ENCODE peak calls at places on chromosomes 7 and 10, in seven cellular contexts. One of them, this sample, is unnamed. For H3K4me1 and H3K36me3, the result is how much of the 10 kb centered on the place peaks cover.

GRCh38 chr7:5491251-5492044 is 67.8 kb upstream of the TNRC18 start:
- DNase-seq in BE2C: peak
- DNase-seq in transverse colon: no peak
- DNase-seq in adipocyte: no peak
- DNase-seq in heart left ventricle: peak
- DNase-seq in astrocyte: no peak
- DNase-seq in GM23248: no peak
- DNase-seq in this sample: peak

GRCh38 chr10:126171555-126171954 is 216.7 kb downstream of the ADAM12 start:
- DNase-seq in GM23248: peak
- DNase-seq in transverse colon: no peak
- DNase-seq in adipocyte: peak
- DNase-seq in astrocyte: peak
- DNase-seq in BE2C: no peak
- DNase-seq in heart left ventricle: no peak
- DNase-seq in this sample: no peak

GRCh38 chr10:27530477-27530876 is 26.4 kb downstream of the RAB18 start:
- DNase-seq in BE2C: no peak
- DNase-seq in transverse colon: no peak
- DNase-seq in adipocyte: no peak
- DNase-seq in GM23248: no peak
- DNase-seq in heart left ventricle: no peak
- DNase-seq in astrocyte: no peak
- DNase-seq in this sample: no peak

GRCh38 chr7:139396323-139396951 is 36.7 kb downstream of the LUC7L2 start:
- DNase-seq in astrocyte: peak
- DNase-seq in transverse colon: no peak
- DNase-seq in heart left ventricle: no peak
- DNase-seq in GM23248: peak
- DNase-seq in BE2C: no peak
- DNase-seq in adipocyte: peak
- DNase-seq in this sample: no peak

GRCh38 chr7:159099217-159099655 is 45.4 kb downstream of the VIPR2 start:
- DNase-seq in astrocyte: no peak
- DNase-seq in BE2C: no peak
- DNase-seq in adipocyte: no peak
- DNase-seq in GM23248: no peak
- DNase-seq in transverse colon: no peak
- DNase-seq in heart left ventricle: peak
- DNase-seq in this sample: no peak

GRCh38 chr10:13823046-13823711 is 236.4 kb downstream of the PRPF18 start:
- DNase-seq in BE2C: no peak
- DNase-seq in astrocyte: no peak
- DNase-seq in adipocyte: no peak
- DNase-seq in GM23248: no peak
- DNase-seq in heart left ventricle: no peak
- DNase-seq in transverse colon: no peak
- DNase-seq in this sample: no peak

GRCh38 chr10:70478191-70479160 is at the start of gene PALD1:
- DNase-seq in heart left ventricle: peak
- DNase-seq in adipocyte: peak
- DNase-seq in BE2C: peak
- DNase-seq in transverse colon: peak
- DNase-seq in astrocyte: peak
- DNase-seq in GM23248: peak
- DNase-seq in this sample: peak

GRCh38 chr10:110932505-110933180 is 13.2 kb downstream of the SHOC2 start:
- DNase-seq in adipocyte: peak
- DNase-seq in BE2C: no peak
- DNase-seq in transverse colon: no peak
- DNase-seq in GM23248: peak
- DNase-seq in heart left ventricle: no peak
- DNase-seq in astrocyte: no peak
- DNase-seq in this sample: no peak

GRCh38 chr7:28921822-28922221 is 36.3 kb downstream of the TRIL start:
- DNase-seq in transverse colon: peak
- DNase-seq in heart left ventricle: no peak
- DNase-seq in astrocyte: peak
- DNase-seq in BE2C: peak
- DNase-seq in adipocyte: peak
- DNase-seq in GM23248: peak
- DNase-seq in this sample: no peak

GRCh38 chr7:25851332-25852248 is 300.4 kb upstream of the NFE2L3 start:
- DNase-seq in BE2C: peak
- DNase-seq in GM23248: peak
- DNase-seq in heart left ventricle: peak
- DNase-seq in transverse colon: peak
- DNase-seq in adipocyte: peak
- DNase-seq in astrocyte: peak
- DNase-seq in this sample: peak

GRCh38 chr10:6823770-6824169 is 243.7 kb upstream of the PRKCQ start:
- DNase-seq in adipocyte: no peak
- DNase-seq in heart left ventricle: no peak
- DNase-seq in transverse colon: no peak
- DNase-seq in GM23248: no peak
- DNase-seq in BE2C: no peak
- DNase-seq in astrocyte: no peak
- DNase-seq in this sample: no peak

GRCh38 chr7:36395171-36395894 is 5.7 kb downstream of the ANLN start:
- DNase-seq in heart left ventricle: no peak
- DNase-seq in transverse colon: no peak
- DNase-seq in astrocyte: no peak
- DNase-seq in GM23248: no peak
- DNase-seq in BE2C: no peak
- DNase-seq in adipocyte: no peak
- DNase-seq in this sample: no peak

GRCh38 chr10:75176046-75176445 is 34.5 kb upstream of the VDAC2 start:
- DNase-seq in BE2C: no peak
- DNase-seq in transverse colon: no peak
- DNase-seq in adipocyte: no peak
- DNase-seq in heart left ventricle: no peak
- DNase-seq in GM23248: no peak
- DNase-seq in astrocyte: no peak
- DNase-seq in this sample: no peak

GRCh38 chr7:20439786-20440185 is 109.1 kb downstream of the ITGB8 start:
- DNase-seq in BE2C: no peak
- DNase-seq in heart left ventricle: no peak
- DNase-seq in astrocyte: no peak
- DNase-seq in adipocyte: no peak
- DNase-seq in transverse colon: no peak
- DNase-seq in GM23248: no peak
- DNase-seq in this sample: peak

GRCh38 chr7:9939171-9939570 is 1034.5 kb upstream of the PHF14 start:
- DNase-seq in astrocyte: peak
- DNase-seq in GM23248: no peak
- DNase-seq in heart left ventricle: no peak
- DNase-seq in adipocyte: no peak
- DNase-seq in transverse colon: no peak
- DNase-seq in BE2C: no peak
- DNase-seq in this sample: no peak

GRCh38 chr7:1915326-1915725 is 245.2 kb downstream of the ELFN1 start:
- DNase-seq in adipocyte: no peak
- DNase-seq in astrocyte: no peak
- DNase-seq in heart left ventricle: no peak
- DNase-seq in transverse colon: no peak
- DNase-seq in GM23248: no peak
- DNase-seq in BE2C: no peak
- DNase-seq in this sample: no peak

GRCh38 chr10:32073128-32073527 is 16.9 kb upstream of the KIF5B start:
- DNase-seq in adipocyte: no peak
- DNase-seq in transverse colon: no peak
- DNase-seq in astrocyte: no peak
- DNase-seq in heart left ventricle: no peak
- DNase-seq in BE2C: no peak
- DNase-seq in GM23248: no peak
- DNase-seq in this sample: no peak

GRCh38 chr7:39400836-39401235 is 165.4 kb upstream of the YAE1 start:
- DNase-seq in adipocyte: no peak
- DNase-seq in BE2C: no peak
- DNase-seq in astrocyte: no peak
- DNase-seq in transverse colon: no peak
- DNase-seq in GM23248: no peak
- DNase-seq in heart left ventricle: no peak
- DNase-seq in this sample: no peak

GRCh38 chr10:90977162-90977854 is 56.4 kb upstream of the ANKRD1 start:
- DNase-seq in astrocyte: no peak
- DNase-seq in BE2C: no peak
- DNase-seq in GM23248: no peak
- DNase-seq in adipocyte: no peak
- DNase-seq in heart left ventricle: no peak
- DNase-seq in transverse colon: no peak
- DNase-seq in this sample: no peak

GRCh38 chr10:89857399-89857798 is 156.0 kb downstream of the KIF20B start:
- DNase-seq in adipocyte: peak
- DNase-seq in transverse colon: no peak
- DNase-seq in heart left ventricle: no peak
- DNase-seq in GM23248: no peak
- DNase-seq in BE2C: no peak
- DNase-seq in astrocyte: peak
- DNase-seq in this sample: no peak

GRCh38 chr10:71982269-71983178 is 18.3 kb downstream of the CHST3 start:
- DNase-seq in transverse colon: no peak
- DNase-seq in heart left ventricle: no peak
- DNase-seq in BE2C: no peak
- DNase-seq in adipocyte: no peak
- DNase-seq in GM23248: no peak
- DNase-seq in astrocyte: no peak
- DNase-seq in this sample: no peak

GRCh38 chr10:71981868-71982230 is 17.7 kb downstream of the CHST3 start:
- DNase-seq in BE2C: no peak
- DNase-seq in transverse colon: no peak
- DNase-seq in GM23248: no peak
- DNase-seq in adipocyte: no peak
- DNase-seq in astrocyte: no peak
- DNase-seq in heart left ventricle: no peak
- DNase-seq in this sample: no peak

GRCh38 chr10:71985542-71986250 is 21.5 kb downstream of the CHST3 start:
- DNase-seq in astrocyte: peak
- DNase-seq in adipocyte: peak
- DNase-seq in transverse colon: no peak
- DNase-seq in heart left ventricle: peak
- DNase-seq in BE2C: no peak
- DNase-seq in GM23248: peak
- DNase-seq in this sample: no peak

GRCh38 chr10:71984798-71985388 is 20.7 kb downstream of the CHST3 start:
- DNase-seq in heart left ventricle: no peak
- DNase-seq in transverse colon: no peak
- DNase-seq in BE2C: peak
- DNase-seq in GM23248: no peak
- DNase-seq in adipocyte: no peak
- DNase-seq in astrocyte: no peak
- DNase-seq in this sample: no peak

GRCh38 chr10:71984126-71984797 is 20.1 kb downstream of the CHST3 start:
- DNase-seq in GM23248: no peak
- DNase-seq in heart left ventricle: no peak
- DNase-seq in astrocyte: no peak
- DNase-seq in transverse colon: no peak
- DNase-seq in adipocyte: no peak
- DNase-seq in BE2C: no peak
- DNase-seq in this sample: no peak
- H3K4me3 ChIP-seq in GM23248: no peak
- H3K4me3 ChIP-seq in heart left ventricle: no peak
- H3K4me3 ChIP-seq in astrocyte: no peak
- H3K4me3 ChIP-seq in transverse colon: no peak
- H3K4me3 ChIP-seq in adipocyte: peak
- H3K4me3 ChIP-seq in BE2C: no peak
- H3K4me3 ChIP-seq in this sample: no peak

DNA sequence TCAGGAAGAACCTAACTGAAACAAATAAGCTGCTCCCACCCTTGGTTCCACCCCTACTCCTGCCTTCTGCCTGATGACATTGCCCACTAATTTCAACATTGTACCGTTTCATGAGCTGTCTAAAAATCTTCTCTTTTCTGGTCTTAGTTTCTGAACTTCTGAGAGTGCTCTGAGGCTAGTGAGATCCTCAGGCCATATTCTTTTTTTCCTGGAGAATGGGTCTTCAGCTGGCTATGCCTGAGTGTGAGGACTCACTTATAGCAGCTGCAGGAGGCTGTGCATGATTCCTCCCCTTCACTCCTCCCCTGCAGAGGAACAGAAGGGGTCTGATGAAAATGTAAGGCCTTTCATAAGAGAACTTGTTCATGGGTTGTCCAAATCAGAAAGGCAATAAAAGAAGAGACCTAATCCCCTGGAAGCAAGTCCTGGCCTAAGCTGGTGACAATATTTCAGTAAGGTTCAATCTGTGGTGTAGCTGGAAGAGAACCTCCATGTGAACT is 11.1 kb downstream of the HOXA4 start:
- DNase-seq in astrocyte: peak
- DNase-seq in heart left ventricle: no peak
- DNase-seq in transverse colon: no peak
- DNase-seq in adipocyte: no peak
- DNase-seq in GM23248: no peak
- DNase-seq in BE2C: no peak
- DNase-seq in this sample: no peak
- H3K4me1 ChIP-seq in astrocyte: under half
- H3K4me1 ChIP-seq in heart left ventricle: under half
- H3K4me1 ChIP-seq in transverse colon: half or more
- H3K4me1 ChIP-seq in adipocyte: under half
- H3K4me1 ChIP-seq in GM23248: under half
- H3K4me1 ChIP-seq in BE2C: under half
- H3K4me1 ChIP-seq in this sample: under half

GRCh38 chr10:3142146-3142875 is 30.3 kb downstream of the PITRM1 start:
- DNase-seq in adipocyte: no peak
- DNase-seq in BE2C: no peak
- DNase-seq in heart left ventricle: no peak
- DNase-seq in transverse colon: no peak
- DNase-seq in astrocyte: no peak
- DNase-seq in GM23248: no peak
- DNase-seq in this sample: no peak
- H3K36me3 ChIP-seq in adipocyte: half or more
- H3K36me3 ChIP-seq in BE2C: under half
- H3K36me3 ChIP-seq in heart left ventricle: half or more
- H3K36me3 ChIP-seq in transverse colon: under half
- H3K36me3 ChIP-seq in astrocyte: half or more
- H3K36me3 ChIP-seq in GM23248: half or more
- H3K36me3 ChIP-seq in this sample: half or more

DNA sequence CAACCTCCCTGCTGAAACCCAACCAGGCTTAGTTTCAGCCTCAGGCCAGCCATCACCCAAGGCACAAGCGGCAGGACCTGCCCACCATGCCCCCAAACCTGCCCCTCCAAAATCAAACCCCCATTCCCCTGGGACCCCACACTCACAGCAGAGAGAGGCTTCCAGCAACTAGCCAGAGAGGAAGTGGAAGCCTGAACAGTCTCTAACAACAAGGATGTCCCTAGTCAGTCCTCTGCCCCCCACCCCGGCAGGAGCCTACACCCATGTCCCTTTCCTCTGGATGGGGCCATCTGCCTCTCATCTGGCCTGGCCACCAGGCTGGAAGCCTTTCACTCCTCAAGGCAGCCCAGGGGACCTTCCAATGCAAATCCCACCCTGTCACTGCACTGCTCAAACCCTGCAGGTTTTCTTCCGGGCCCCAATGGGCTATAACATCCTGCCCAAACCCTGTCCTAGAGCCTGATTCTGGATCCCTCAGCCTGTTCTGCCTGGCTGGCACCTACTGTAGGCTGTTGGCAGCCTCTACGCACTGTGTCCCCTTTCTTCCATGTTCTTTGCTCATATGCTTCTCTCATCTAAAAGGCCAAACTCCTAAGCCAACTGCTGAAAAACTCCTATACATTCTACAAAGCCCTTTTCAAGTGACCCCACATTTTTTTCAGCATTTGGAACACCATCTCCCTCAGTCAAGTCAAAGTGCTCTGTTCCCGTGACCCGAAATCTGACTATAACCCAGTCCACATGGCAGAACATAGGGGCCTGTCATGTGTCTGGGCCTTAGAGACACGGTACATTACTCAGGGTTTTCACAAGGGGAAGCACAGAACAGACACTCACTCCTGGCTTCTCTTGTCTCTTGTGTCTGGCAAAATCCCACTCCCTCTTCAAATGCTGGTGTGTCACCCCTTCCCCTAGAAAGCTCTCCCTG is 253.3 kb downstream of the TNS3 start:
- DNase-seq in transverse colon: no peak
- DNase-seq in adipocyte: no peak
- DNase-seq in heart left ventricle: peak
- DNase-seq in GM23248: no peak
- DNase-seq in astrocyte: no peak
- DNase-seq in BE2C: peak
- DNase-seq in this sample: no peak
- H3K4me3 ChIP-seq in transverse colon: no peak
- H3K4me3 ChIP-seq in adipocyte: peak
- H3K4me3 ChIP-seq in heart left ventricle: no peak
- H3K4me3 ChIP-seq in GM23248: peak
- H3K4me3 ChIP-seq in astrocyte: no peak
- H3K4me3 ChIP-seq in BE2C: peak
- H3K4me3 ChIP-seq in this sample: peak

This sample was measured in left lung.